ENCODE peak calls at places on chromosomes 1 and 21, in six cellular contexts. One of them, this sample, is unnamed.

GRCh38 chr1:13699936-13700520 is at the start of gene PRDM2:
- DNase-seq in IMR-90: peak; percentile 17
- DNase-seq in AG04450: no peak
- DNase-seq in hepatocyte: peak; percentile 78
- DNase-seq in fibroblast of pulmonary artery: peak; percentile 44
- DNase-seq in heart right ventricle: peak; percentile 44
- DNase-seq in this sample: peak; percentile 48

GRCh38 chr1:201254625-201255469 is 28.5 kb upstream of the PKP1 start:
- DNase-seq in heart right ventricle: peak; percentile 52
- DNase-seq in fibroblast of pulmonary artery: peak; percentile 41
- DNase-seq in hepatocyte: peak; percentile 69
- DNase-seq in AG04450: no peak
- DNase-seq in IMR-90: no peak
- DNase-seq in this sample: peak; percentile 44

GRCh38 chr1:7474786-7475502 is 296.2 kb upstream of the VAMP3 start:
- DNase-seq in hepatocyte: no peak
- DNase-seq in heart right ventricle: no peak
- DNase-seq in AG04450: no peak
- DNase-seq in IMR-90: no peak
- DNase-seq in fibroblast of pulmonary artery: no peak
- DNase-seq in this sample: no peak

GRCh38 chr1:244339776-244340175 is 111.9 kb downstream of the ADSS2 start:
- DNase-seq in AG04450: no peak
- DNase-seq in hepatocyte: no peak
- DNase-seq in IMR-90: no peak
- DNase-seq in heart right ventricle: no peak
- DNase-seq in fibroblast of pulmonary artery: no peak
- DNase-seq in this sample: no peak

GRCh38 chr1:93715529-93716126 is 34.0 kb upstream of the BCAR3 start:
- DNase-seq in fibroblast of pulmonary artery: no peak
- DNase-seq in IMR-90: peak; percentile 32
- DNase-seq in heart right ventricle: peak; percentile 46
- DNase-seq in AG04450: no peak
- DNase-seq in hepatocyte: no peak
- DNase-seq in this sample: no peak

GRCh38 chr1:199688133-199688676 is 339.3 kb upstream of the NR5A2 start:
- DNase-seq in fibroblast of pulmonary artery: peak; percentile 15
- DNase-seq in AG04450: no peak
- DNase-seq in hepatocyte: no peak
- DNase-seq in IMR-90: no peak
- DNase-seq in heart right ventricle: no peak
- DNase-seq in this sample: no peak

GRCh38 chr1:244302889-244303609 is 148.7 kb downstream of the ADSS2 start:
- DNase-seq in AG04450: no peak
- DNase-seq in fibroblast of pulmonary artery: peak; percentile 57
- DNase-seq in IMR-90: peak; percentile 54
- DNase-seq in heart right ventricle: no peak
- DNase-seq in hepatocyte: peak; percentile 70
- DNase-seq in this sample: peak; percentile 89

GRCh38 chr1:36492491-36492890 is 9.8 kb upstream of the CSF3R start:
- DNase-seq in hepatocyte: no peak
- DNase-seq in AG04450: no peak
- DNase-seq in fibroblast of pulmonary artery: no peak
- DNase-seq in heart right ventricle: no peak
- DNase-seq in IMR-90: no peak
- DNase-seq in this sample: no peak

GRCh38 chr1:197424467-197424866 is 156.4 kb downstream of the CRB1 start:
- DNase-seq in heart right ventricle: no peak
- DNase-seq in fibroblast of pulmonary artery: no peak
- DNase-seq in IMR-90: no peak
- DNase-seq in hepatocyte: no peak
- DNase-seq in AG04450: no peak
- DNase-seq in this sample: no peak

GRCh38 chr1:38003261-38004250 is 1.8 kb downstream of the FHL3 start:
- DNase-seq in hepatocyte: peak; percentile 36
- DNase-seq in fibroblast of pulmonary artery: no peak
- DNase-seq in heart right ventricle: no peak
- DNase-seq in AG04450: no peak
- DNase-seq in IMR-90: peak; percentile 41
- DNase-seq in this sample: no peak

GRCh38 chr1:66373072-66373685 is 160.8 kb upstream of the SGIP1 start:
- DNase-seq in IMR-90: no peak
- DNase-seq in hepatocyte: no peak
- DNase-seq in AG04450: no peak
- DNase-seq in heart right ventricle: no peak
- DNase-seq in fibroblast of pulmonary artery: no peak
- DNase-seq in this sample: no peak

GRCh38 chr1:3450202-3450863 is 4.1 kb upstream of the ARHGEF16 start:
- DNase-seq in heart right ventricle: no peak
- DNase-seq in fibroblast of pulmonary artery: no peak
- DNase-seq in IMR-90: no peak
- DNase-seq in hepatocyte: no peak
- DNase-seq in AG04450: no peak
- DNase-seq in this sample: no peak

GRCh38 chr1:19661721-19662228 is 2.9 kb upstream of the HTR6 start:
- DNase-seq in IMR-90: peak; percentile 52
- DNase-seq in hepatocyte: peak; percentile 70
- DNase-seq in fibroblast of pulmonary artery: peak; percentile 71
- DNase-seq in heart right ventricle: no peak
- DNase-seq in AG04450: no peak
- DNase-seq in this sample: peak; percentile 51

GRCh38 chr1:25033828-25034451 is 103.9 kb upstream of the RUNX3 start:
- DNase-seq in fibroblast of pulmonary artery: no peak
- DNase-seq in heart right ventricle: peak; percentile 24
- DNase-seq in IMR-90: no peak
- DNase-seq in AG04450: no peak
- DNase-seq in hepatocyte: no peak
- DNase-seq in this sample: no peak

GRCh38 chr1:153945795-153946621 is 510 bp downstream of the DENND4B start:
- DNase-seq in hepatocyte: peak; percentile 83
- DNase-seq in IMR-90: peak; percentile 56
- DNase-seq in AG04450: no peak
- DNase-seq in fibroblast of pulmonary artery: peak; percentile 78
- DNase-seq in heart right ventricle: peak; percentile 89
- DNase-seq in this sample: peak; percentile 71

GRCh38 chr1:2645143-2645542 is 12.3 kb upstream of the MMEL1 start:
- DNase-seq in heart right ventricle: no peak
- DNase-seq in fibroblast of pulmonary artery: no peak
- DNase-seq in AG04450: no peak
- DNase-seq in IMR-90: no peak
- DNase-seq in hepatocyte: no peak
- DNase-seq in this sample: no peak

GRCh38 chr1:9406111-9406510 is 113.4 kb downstream of the SPSB1 start:
- DNase-seq in heart right ventricle: no peak
- DNase-seq in hepatocyte: no peak
- DNase-seq in fibroblast of pulmonary artery: no peak
- DNase-seq in AG04450: no peak
- DNase-seq in IMR-90: no peak
- DNase-seq in this sample: no peak

GRCh38 chr1:173420330-173420806 is 56.8 kb upstream of the PRDX6 start:
- DNase-seq in fibroblast of pulmonary artery: peak; percentile 86
- DNase-seq in heart right ventricle: peak; percentile 54
- DNase-seq in hepatocyte: peak; percentile 88
- DNase-seq in IMR-90: peak; percentile 83
- DNase-seq in AG04450: peak; percentile 60
- DNase-seq in this sample: peak; percentile 78

GRCh38 chr1:228781161-228781771 is 46.0 kb downstream of the RHOU start:
- DNase-seq in fibroblast of pulmonary artery: peak; percentile 57
- DNase-seq in IMR-90: peak; percentile 63
- DNase-seq in heart right ventricle: peak; percentile 10
- DNase-seq in AG04450: no peak
- DNase-seq in hepatocyte: peak; percentile 78
- DNase-seq in this sample: no peak

GRCh38 chr1:244704107-244704506 is 51.2 kb downstream of the DESI2 start:
- DNase-seq in heart right ventricle: no peak
- DNase-seq in hepatocyte: no peak
- DNase-seq in fibroblast of pulmonary artery: no peak
- DNase-seq in IMR-90: no peak
- DNase-seq in AG04450: no peak
- DNase-seq in this sample: no peak

GRCh38 chr1:206655471-206655882 is 20.1 kb downstream of the DYRK3 start:
- DNase-seq in fibroblast of pulmonary artery: no peak
- DNase-seq in heart right ventricle: no peak
- DNase-seq in IMR-90: no peak
- DNase-seq in hepatocyte: no peak
- DNase-seq in AG04450: no peak
- DNase-seq in this sample: no peak

GRCh38 chr1:245363821-245364220 is 209.0 kb downstream of the KIF26B start:
- DNase-seq in fibroblast of pulmonary artery: no peak
- DNase-seq in heart right ventricle: no peak
- DNase-seq in AG04450: no peak
- DNase-seq in IMR-90: peak; percentile 14
- DNase-seq in hepatocyte: peak; percentile 28
- DNase-seq in this sample: no peak

GRCh38 chr1:4585705-4586104 is 68.7 kb upstream of the AJAP1 start:
- DNase-seq in IMR-90: no peak
- DNase-seq in heart right ventricle: peak; percentile 11
- DNase-seq in fibroblast of pulmonary artery: no peak
- DNase-seq in hepatocyte: no peak
- DNase-seq in AG04450: no peak
- DNase-seq in this sample: no peak

GRCh38 chr1:52337439-52337838 is 28.6 kb downstream of the CC2D1B start:
- DNase-seq in IMR-90: no peak
- DNase-seq in heart right ventricle: no peak
- DNase-seq in hepatocyte: no peak
- DNase-seq in fibroblast of pulmonary artery: no peak
- DNase-seq in AG04450: no peak
- DNase-seq in this sample: no peak
- H3K4me3 ChIP-seq in IMR-90: no peak overlapping the region
- H3K4me3 ChIP-seq in heart right ventricle: no peak overlapping the region
- H3K4me3 ChIP-seq in hepatocyte: no peak overlapping the region
- H3K4me3 ChIP-seq in fibroblast of pulmonary artery: no peak overlapping the region
- H3K4me3 ChIP-seq in AG04450: no peak overlapping the region
- H3K4me3 ChIP-seq in this sample: no peak overlapping the region

DNA sequence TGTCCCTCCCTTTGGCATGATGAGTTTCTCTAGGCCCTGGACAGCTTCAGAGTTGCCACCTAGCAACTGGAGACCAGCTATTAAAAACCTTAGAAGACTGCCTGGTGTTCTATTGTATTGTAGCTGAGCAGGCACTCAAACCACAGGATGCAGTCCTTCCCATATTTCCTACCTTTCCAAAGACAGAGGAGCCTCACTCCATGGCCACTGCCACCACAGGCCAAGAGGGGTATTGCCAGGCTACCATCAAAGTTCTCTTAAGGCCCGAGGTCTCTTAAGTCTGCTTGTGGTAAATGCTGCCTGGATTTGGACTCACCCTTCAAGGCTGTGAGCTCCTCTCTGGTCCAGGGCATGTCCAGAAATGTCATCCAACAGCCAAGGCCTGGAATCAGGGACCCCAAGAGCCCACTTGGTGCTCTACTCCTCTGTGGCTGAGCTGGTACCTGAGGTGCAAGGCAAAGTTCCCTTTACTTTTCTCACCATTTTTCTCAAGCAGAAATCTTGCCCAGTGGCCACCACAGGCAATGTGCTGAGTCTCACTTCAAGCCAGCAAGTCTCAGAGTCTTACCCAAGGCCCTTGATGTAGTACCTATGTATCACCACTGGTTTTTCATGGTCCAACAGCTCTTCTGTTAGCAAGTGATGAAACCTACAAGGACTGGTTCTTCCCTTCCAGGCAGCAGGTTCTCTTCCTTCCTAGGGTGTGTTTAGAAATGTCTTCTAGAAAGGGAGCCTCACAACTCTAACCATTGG is 269.4 kb downstream of the AMY1C start:
- DNase-seq in heart right ventricle: no peak
- DNase-seq in AG04450: no peak
- DNase-seq in hepatocyte: no peak
- DNase-seq in IMR-90: no peak
- DNase-seq in fibroblast of pulmonary artery: no peak
- DNase-seq in this sample: no peak
- TF ChIP-seq CTCF in heart right ventricle: no peak
- TF ChIP-seq CTCF in AG04450: no peak
- TF ChIP-seq CTCF in hepatocyte: no peak
- TF ChIP-seq CTCF in IMR-90: no peak
- TF ChIP-seq CTCF in fibroblast of pulmonary artery: no peak
- TF ChIP-seq CTCF in this sample: no peak

GRCh38 chr21:41765393-41765950 is 1.4 kb downstream of the RIPK4 start:
- DNase-seq in heart right ventricle: no peak
- DNase-seq in IMR-90: no peak
- DNase-seq in fibroblast of pulmonary artery: no peak
- DNase-seq in hepatocyte: no peak
- DNase-seq in AG04450: no peak
- DNase-seq in this sample: no peak
- H3K4me3 ChIP-seq in heart right ventricle: no peak overlapping the region
- H3K4me3 ChIP-seq in IMR-90: no peak overlapping the region
- H3K4me3 ChIP-seq in fibroblast of pulmonary artery: peak overlapping the region; percentile 5
- H3K4me3 ChIP-seq in hepatocyte: peak overlapping the region; percentile 51
- H3K4me3 ChIP-seq in AG04450: no peak overlapping the region
- H3K4me3 ChIP-seq in this sample: peak overlapping the region; percentile 89

GRCh38 chr1:117069220-117069844 is 9.2 kb downstream of the TTF2 start:
- DNase-seq in AG04450: no peak
- DNase-seq in heart right ventricle: no peak
- DNase-seq in hepatocyte: no peak
- DNase-seq in fibroblast of pulmonary artery: no peak
- DNase-seq in IMR-90: no peak
- DNase-seq in this sample: no peak

GRCh38 chr1:117066367-117066766 is 6.2 kb downstream of the TTF2 start:
- DNase-seq in hepatocyte: no peak
- DNase-seq in IMR-90: no peak
- DNase-seq in AG04450: no peak
- DNase-seq in fibroblast of pulmonary artery: no peak
- DNase-seq in heart right ventricle: no peak
- DNase-seq in this sample: no peak

GRCh38 chr1:117068580-117068979 is 8.5 kb downstream of the TTF2 start:
- DNase-seq in AG04450: no peak
- DNase-seq in IMR-90: no peak
- DNase-seq in heart right ventricle: no peak
- DNase-seq in fibroblast of pulmonary artery: no peak
- DNase-seq in hepatocyte: no peak
- DNase-seq in this sample: no peak

GRCh38 chr1:117070124-117070523 is 10.0 kb downstream of the TTF2 start:
- DNase-seq in IMR-90: peak; percentile 67
- DNase-seq in fibroblast of pulmonary artery: peak; percentile 60
- DNase-seq in hepatocyte: no peak
- DNase-seq in heart right ventricle: no peak
- DNase-seq in AG04450: no peak
- DNase-seq in this sample: no peak

DNA sequence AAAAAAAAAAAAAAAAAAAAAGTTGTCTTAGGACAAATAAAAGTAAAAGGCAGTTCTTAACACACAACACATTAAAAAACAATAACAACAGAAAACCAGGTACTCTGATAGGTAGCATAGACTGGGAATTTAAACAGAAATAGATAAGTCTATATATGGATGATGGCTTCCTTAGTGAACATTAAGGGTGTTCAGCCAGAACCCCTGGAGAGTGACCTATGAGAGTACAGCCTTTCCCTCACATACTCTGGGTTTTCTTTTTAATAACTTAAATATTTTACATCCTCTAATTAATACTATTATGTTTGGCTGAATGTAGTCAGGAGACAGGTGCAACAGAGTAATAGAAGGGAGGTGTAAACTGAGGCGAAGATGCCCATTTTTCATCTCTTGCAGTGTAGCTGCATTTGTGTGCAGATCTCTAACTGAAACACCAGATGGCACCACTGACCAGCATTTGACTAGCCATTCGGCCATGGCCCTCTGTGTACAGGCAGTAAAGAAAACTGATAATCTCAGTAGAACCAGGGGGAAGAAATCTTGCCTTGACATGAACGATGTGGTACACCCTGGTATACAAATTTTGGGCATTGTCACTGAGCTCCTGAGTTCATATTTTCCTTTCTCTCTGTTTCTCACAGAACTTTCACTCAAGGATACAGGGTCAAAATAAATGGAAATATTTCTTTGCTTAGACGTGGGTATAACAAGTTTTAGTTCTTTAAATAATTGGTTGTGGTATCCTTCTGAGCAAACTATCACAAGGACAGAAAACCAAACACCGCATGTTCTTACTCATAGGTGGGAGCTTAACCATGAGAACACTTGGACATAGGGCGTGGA is 7.6 kb downstream of the TTF2 start:
- DNase-seq in fibroblast of pulmonary artery: peak; percentile 78
- DNase-seq in IMR-90: peak; percentile 70
- DNase-seq in AG04450: peak; percentile 41
- DNase-seq in hepatocyte: peak; percentile 81
- DNase-seq in heart right ventricle: peak; percentile 44
- DNase-seq in this sample: peak; percentile 66
- TF ChIP-seq CTCF in fibroblast of pulmonary artery: peak; percentile 89
- TF ChIP-seq CTCF in IMR-90: peak; percentile 93
- TF ChIP-seq CTCF in AG04450: peak; percentile 90
- TF ChIP-seq CTCF in hepatocyte: peak; percentile 92
- TF ChIP-seq CTCF in heart right ventricle: peak; percentile 85
- TF ChIP-seq CTCF in this sample: peak; percentile 89